ENCODE peak calls at places on chromosomes 7 and 10, in eight cellular contexts. A, W, I, F, X, G, K and R are unnamed samples.

GRCh38 chr7:51220226-51220625 is 96.4 kb downstream of the COBL start:
- DNase-seq in A (no peak), W (no peak), I (no peak), F (no peak), X (no peak), G (no peak), K (no peak), R (no peak)

GRCh38 chr7:149690688-149691446 is 82.5 kb downstream of the ZNF467 start:
- DNase-seq in A (peak), W (no peak), I (no peak), F (no peak), X (no peak), G (no peak), K (peak), R (no peak)

GRCh38 chr10:7184660-7185366 is 226.0 kb downstream of the SFMBT2 start:
- DNase-seq in A (no peak), W (no peak), I (no peak), F (no peak), X (no peak), G (no peak), K (no peak), R (no peak)

GRCh38 chr7:11702938-11703337 is 129.1 kb downstream of the THSD7A start:
- DNase-seq in A (no peak), W (no peak), I (no peak), F (no peak), X (no peak), G (no peak), K (no peak), R (no peak)

GRCh38 chr10:70477661-70478162 is 855 bp upstream of the PALD1 start:
- DNase-seq in A (no peak), W (peak), I (peak), F (peak), X (peak), G (peak), K (no peak), R (peak)

GRCh38 chr10:97921581-97922377 is 72.1 kb downstream of the GOLGA7B start:
- DNase-seq in A (no peak), W (no peak), I (peak), F (no peak), X (no peak), G (no peak), K (no peak), R (no peak)

GRCh38 chr10:86715836-86716235 is 40.6 kb upstream of the BMPR1A start:
- DNase-seq in A (no peak), W (no peak), I (no peak), F (no peak), X (no peak), G (no peak), K (no peak), R (no peak)

GRCh38 chr7:1058821-1059199 is 14.5 kb downstream of the GPR146 start:
- DNase-seq in A (no peak), W (no peak), I (peak), F (no peak), X (peak), G (no peak), K (peak), R (no peak)

GRCh38 chr7:113270790-113271189 is 152.4 kb upstream of the SMIM30 start:
- DNase-seq in A (no peak), W (no peak), I (no peak), F (no peak), X (no peak), G (no peak), K (no peak), R (no peak)

GRCh38 chr10:118564652-118565051 is 30.8 kb downstream of the PRLHR start:
- DNase-seq in A (no peak), W (peak), I (no peak), F (no peak), X (no peak), G (no peak), K (peak), R (no peak)

GRCh38 chr7:102064361-102065025 is 222.2 kb upstream of the SH2B2 start:
- DNase-seq in A (no peak), W (peak), I (peak), F (no peak), X (no peak), G (no peak), K (peak), R (no peak)

GRCh38 chr7:23938937-23939552 is 229.0 kb downstream of the STK31 start:
- DNase-seq in A (peak), W (peak), I (no peak), F (no peak), X (no peak), G (no peak), K (no peak), R (no peak)

GRCh38 chr10:74297389-74298080 is 146.5 kb downstream of the ADK start:
- DNase-seq in A (no peak), W (no peak), I (no peak), F (no peak), X (no peak), G (no peak), K (no peak), R (no peak)

GRCh38 chr7:82109288-82109687 is 334.3 kb downstream of the CACNA2D1 start:
- DNase-seq in A (peak), W (peak), I (no peak), F (no peak), X (no peak), G (no peak), K (peak), R (no peak)

GRCh38 chr10:130661419-130661818 is 525.2 kb downstream of the GLRX3 start:
- DNase-seq in A (no peak), W (no peak), I (no peak), F (no peak), X (no peak), G (no peak), K (no peak), R (no peak)

GRCh38 chr10:69831231-69831855 is 29.6 kb downstream of the COL13A1 start:
- DNase-seq in A (peak), W (no peak), I (no peak), F (no peak), X (no peak), G (no peak), K (peak), R (no peak)

GRCh38 chr7:18467011-18467410 is 28.5 kb upstream of the HDAC9 start:
- DNase-seq in A (no peak), W (no peak), I (no peak), F (no peak), X (no peak), G (no peak), K (no peak), R (no peak)

GRCh38 chr10:117143424-117143823 is 5.4 kb upstream of the VAX1 start:
- DNase-seq in A (no peak), W (no peak), I (no peak), F (no peak), X (no peak), G (no peak), K (no peak), R (no peak)

GRCh38 chr10:119509909-119510451 is 32.5 kb downstream of the RGS10 start:
- DNase-seq in A (no peak), W (no peak), I (peak), F (no peak), X (no peak), G (no peak), K (no peak), R (no peak)

GRCh38 chr7:28192786-28193581 is 12.4 kb upstream of the JAZF1 start:
- DNase-seq in A (peak), W (no peak), I (no peak), F (no peak), X (no peak), G (no peak), K (peak), R (no peak)

GRCh38 chr7:130096243-130096827 is 26.0 kb downstream of the KLHDC10 start:
- DNase-seq in A (no peak), W (no peak), I (no peak), F (no peak), X (no peak), G (no peak), K (peak), R (no peak)

GRCh38 chr7:36904101-36904500 is 179.8 kb upstream of the AOAH start:
- DNase-seq in A (no peak), W (no peak), I (no peak), F (no peak), X (no peak), G (no peak), K (no peak), R (no peak)

GRCh38 chr7:124056234-124056633 is 23.4 kb upstream of the TMEM229A start:
- DNase-seq in A (no peak), W (no peak), I (no peak), F (no peak), X (no peak), G (no peak), K (no peak), R (no peak)

GRCh38 chr7:2006231-2006771 is 226.4 kb downstream of the MAD1L1 start:
- DNase-seq in A (no peak), W (no peak), I (peak), F (no peak), X (no peak), G (no peak), K (no peak), R (no peak)

GRCh38 chr10:122421054-122421625 is 33.3 kb upstream of the ARMS2 start:
- DNase-seq in A (no peak), W (no peak), I (no peak), F (no peak), X (no peak), G (no peak), K (peak), R (no peak)

GRCh38 chr7:80134536-80135305 is at the start of gene GNAI1:
- DNase-seq in A (peak), W (peak), I (peak), F (no peak), X (no peak), G (no peak), K (peak), R (no peak)

GRCh38 chr7:13144622-13145021 is 457.2 kb downstream of the ARL4A start:
- DNase-seq in A (peak), W (no peak), I (no peak), F (no peak), X (no peak), G (no peak), K (no peak), R (no peak)

GRCh38 chr7:87934699-87935372 is 785 bp downstream of the ADAM22 start:
- DNase-seq in A (no peak), W (peak), I (peak), F (peak), X (no peak), G (no peak), K (peak), R (no peak)

GRCh38 chr10:60937022-60937421 is 7.0 kb downstream of the RHOBTB1 start:
- DNase-seq in A (no peak), W (no peak), I (no peak), F (no peak), X (no peak), G (no peak), K (no peak), R (no peak)

GRCh38 chr7:152865011-152865410 is 105.5 kb downstream of the ACTR3B start:
- DNase-seq in A (no peak), W (no peak), I (no peak), F (no peak), X (no peak), G (no peak), K (no peak), R (no peak)

GRCh38 chr7:4162845-4163564 is 519.1 kb upstream of the FOXK1 start:
- DNase-seq in A (no peak), W (no peak), I (no peak), F (no peak), X (no peak), G (no peak), K (no peak), R (no peak)

GRCh38 chr7:69953319-69954067 is 355.2 kb downstream of the AUTS2 start:
- DNase-seq in A (no peak), W (no peak), I (no peak), F (no peak), X (no peak), G (no peak), K (no peak), R (no peak)

GRCh38 chr10:72297281-72297967 is 23.7 kb downstream of the DDIT4 start:
- DNase-seq in A (peak), W (peak), I (peak), F (peak), X (peak), G (peak), K (peak), R (peak)

GRCh38 chr7:92691578-92691977 is 101.4 kb upstream of the FAM133B start:
- DNase-seq in A (peak), W (peak), I (no peak), F (peak), X (no peak), G (no peak), K (peak), R (no peak)

GRCh38 chr7:148288592-148289151 is 301.9 kb upstream of the C7orf33 start:
- DNase-seq in A (no peak), W (no peak), I (no peak), F (no peak), X (no peak), G (no peak), K (no peak), R (no peak)